ENCODE peak calls at places on chromosomes 4 and X, in seven cellular contexts. G is chondrocyte; B is lung microvascular endothelial cell; T is activated T-helper 1 cell treated with anti-CD3 and anti-CD28 coated beads, Interleukin-2, amount 50 U/mL, for 16 hours; M is NCI-H1417; N is stimulated activated CD8-positive, alpha-beta memory T cell treated with anti-CD3 and anti-CD28 coated beads, Interleukin-4, amount 100 ng/mL, for 24 hours; E is left cardiac atrium. L is an unnamed sample.

GRCh38 chr4:335515-335914 is 2.1 kb upstream of the ZNF141 start:
- DNase-seq in E (no peak), N (no peak), G (no peak), B (no peak), T (no peak), M (no peak), L (no peak)

GRCh38 chr4:12359420-12359819 is 930.7 kb upstream of the HS3ST1 start:
- DNase-seq in N (no peak), G (no peak), T (no peak), M (peak), B (no peak), E (no peak), L (no peak)

GRCh38 chrX:144275403-144275802 is 391.5 kb downstream of the UBE2NL start:
- DNase-seq in N (no peak), G (no peak), E (no peak), M (peak), B (no peak), T (no peak), L (no peak)

GRCh38 chr4:185597532-185598188 is 62.4 kb upstream of the PDLIM3 start:
- DNase-seq in N (peak), E (peak), G (no peak), T (peak), B (peak), M (peak), L (peak)

GRCh38 chrX:47976254-47977151 is 27.3 kb downstream of the ZNF182 start:
- DNase-seq in M (no peak), T (no peak), B (no peak), N (no peak), E (no peak), G (no peak), L (no peak)

GRCh38 chr4:7803992-7804758 is 135.5 kb downstream of the AFAP1 start:
- DNase-seq in G (no peak), T (peak), E (peak), B (peak), M (peak), N (peak), L (peak)

GRCh38 chrX:19007868-19008267 is 24.0 kb upstream of the PHKA2 start:
- DNase-seq in G (no peak), B (no peak), M (no peak), E (no peak), N (no peak), T (no peak), L (no peak)

GRCh38 chr4:7980036-7980435 is 40.4 kb upstream of the AFAP1 start:
- DNase-seq in G (no peak), T (no peak), M (no peak), B (no peak), N (no peak), E (no peak), L (peak)

GRCh38 chr4:80362578-80363181 is 27.1 kb downstream of the CFAP299 start:
- DNase-seq in G (no peak), N (peak), T (no peak), B (peak), E (no peak), M (peak), L (peak)